ENCODE peak calls at places on chromosomes 5 and 9, in four cellular contexts. C is NCI-H510A treated with DMSO at 0.1 percent for 48 hours, X is HS-27A, J is right cardiac atrium. B is an unnamed sample.

GRCh38 chr5:128674837-128675446 is 136.9 kb upstream of the FBN2 start:
- DNase-seq in X (no peak), J (no peak), C (peak), B (peak)

GRCh38 chr9:89747589-89747988 is 142.8 kb downstream of the GADD45G start:
- DNase-seq in X (no peak), J (peak), C (no peak), B (no peak)

GRCh38 chr9:132694144-132694543 is 23.9 kb downstream of the GTF3C4 start:
- DNase-seq in X (no peak), J (no peak), C (no peak), B (no peak)

GRCh38 chr9:20417695-20418094 is 204.6 kb downstream of the MLLT3 start:
- DNase-seq in C (no peak), X (no peak), J (no peak), B (no peak)

GRCh38 chr5:180314106-180314505 is 22.2 kb upstream of the MAPK9 start:
- DNase-seq in X (no peak), C (no peak), J (no peak), B (no peak)

GRCh38 chr9:6428940-6429889 is 16.2 kb downstream of the UHRF2 start:
- DNase-seq in X (no peak), J (no peak), C (no peak), B (no peak)

GRCh38 chr5:139692148-139692547 is 44.0 kb downstream of the CXXC5 start:
- DNase-seq in X (no peak), C (no peak), J (no peak), B (no peak)

GRCh38 chr9:116674210-116674980 is 12.7 kb upstream of the TRIM32 start:
- DNase-seq in J (no peak), X (no peak), C (no peak), B (no peak)

GRCh38 chr5:83418659-83419321 is 52.8 kb upstream of the VCAN start:
- DNase-seq in C (no peak), J (no peak), X (no peak), B (no peak)

GRCh38 chr5:147481857-147482256 is 28.0 kb downstream of the DPYSL3 start:
- DNase-seq in X (no peak), J (no peak), C (no peak), B (no peak)

GRCh38 chr5:34552129-34552528 is 104.0 kb upstream of the RAI14 start:
- DNase-seq in C (no peak), J (peak), X (no peak), B (no peak)

GRCh38 chr9:133048595-133048994 is 13.2 kb upstream of the CEL start:
- DNase-seq in C (peak), J (peak), X (no peak), B (no peak)

GRCh38 chr5:95668216-95668615 is 14.6 kb downstream of the SPATA9 start:
- DNase-seq in J (no peak), X (no peak), C (no peak), B (no peak)

GRCh38 chr5:103411721-103412120 is 150.9 kb downstream of the NUDT12 start:
- DNase-seq in C (no peak), X (no peak), J (no peak), B (no peak)

GRCh38 chr9:127133739-127134167 is 11.3 kb upstream of the ANGPTL2 start:
- DNase-seq in X (no peak), C (no peak), J (peak), B (no peak)

GRCh38 chr5:112475747-112476435 is 56.8 kb upstream of the EPB41L4A start:
- DNase-seq in C (no peak), X (no peak), J (no peak), B (no peak)

GRCh38 chr5:78612227-78613150 is 36.1 kb downstream of the LHFPL2 start:
- DNase-seq in X (no peak), C (no peak), J (no peak), B (no peak)

GRCh38 chr5:80246995-80247729 is 8.7 kb downstream of the SERINC5 start:
- DNase-seq in J (no peak), X (no peak), C (peak), B (peak)

GRCh38 chr9:127397722-127398647 is 1.0 kb downstream of the SLC2A8 start:
- DNase-seq in C (no peak), J (peak), X (no peak), B (peak)

GRCh38 chr5:11324521-11325289 is 563.7 kb upstream of the DAP start:
- DNase-seq in J (peak), X (no peak), C (no peak), B (no peak)

GRCh38 chr5:30539004-30539634 is 654.4 kb upstream of the CDH6 start:
- DNase-seq in X (peak), J (peak), C (no peak), B (no peak)

GRCh38 chr5:88555658-88556057 is 287.0 kb upstream of the TMEM161B start:
- DNase-seq in X (no peak), C (no peak), J (no peak), B (no peak)

GRCh38 chr5:40680741-40681350 is 1.1 kb downstream of the PTGER4 start:
- DNase-seq in J (peak), C (no peak), X (no peak), B (no peak)

GRCh38 chr5:96391921-96392320 is 41.1 kb downstream of the PCSK1 start:
- DNase-seq in C (no peak), X (no peak), J (no peak), B (no peak)

GRCh38 chr9:138098908-138099791 is 221.6 kb downstream of the CACNA1B start:
- DNase-seq in C (no peak), J (no peak), X (no peak), B (no peak)

GRCh38 chr9:133437753-133438531 is 15.8 kb downstream of the ADAMTS13 start:
- DNase-seq in C (no peak), X (no peak), J (no peak), B (no peak)